ENCODE peak calls at places on chromosomes 5 and 9, in six cellular contexts. W, K, D, L, O and N are unnamed samples.

GRCh38 chr5:177132504-177133118 is 962 bp upstream of the NSD1 start:
- DNase-seq in W (no peak), K (no peak), D (peak), L (peak), O (no peak), N (no peak)

GRCh38 chr5:120767171-120767820 is 303.2 kb downstream of the PRR16 start:
- DNase-seq in W (no peak), K (no peak), D (no peak), L (no peak), O (no peak), N (no peak)

GRCh38 chr5:154850255-154851062 is at the start of gene FAXDC2:
- DNase-seq in W (no peak), K (peak), D (peak), L (peak), O (no peak), N (peak)

GRCh38 chr5:173454381-173454763 is 126.2 kb upstream of the STC2 start:
- DNase-seq in W (no peak), K (peak), D (no peak), L (no peak), O (no peak), N (no peak)

GRCh38 chr5:146048994-146049703 is 56.2 kb downstream of the PLAC8L1 start:
- DNase-seq in W (no peak), K (peak), D (peak), L (peak), O (peak), N (peak)

GRCh38 chr5:76264681-76265080 is 138.4 kb upstream of the IQGAP2 start:
- DNase-seq in W (no peak), K (no peak), D (no peak), L (no peak), O (no peak), N (no peak)

GRCh38 chr9:108297025-108297424 is 558.8 kb downstream of the ACTL7B start:
- DNase-seq in W (no peak), K (no peak), D (no peak), L (no peak), O (no peak), N (no peak)

GRCh38 chr5:126338516-126339153 is 84.6 kb upstream of the GRAMD2B start:
- DNase-seq in W (no peak), K (no peak), D (no peak), L (no peak), O (no peak), N (no peak)

GRCh38 chr5:91091471-91092234 is 291.5 kb downstream of the ARRDC3 start:
- DNase-seq in W (no peak), K (no peak), D (no peak), L (no peak), O (no peak), N (no peak)

GRCh38 chr9:37565661-37566618 is 10.2 kb downstream of the FBXO10 start:
- DNase-seq in W (peak), K (no peak), D (no peak), L (no peak), O (no peak), N (no peak)

GRCh38 chr5:98768160-98769005 is 5.1 kb upstream of the RGMB start:
- DNase-seq in W (no peak), K (peak), D (peak), L (peak), O (no peak), N (no peak)

GRCh38 chr9:121766081-121766683 is 114.7 kb downstream of the DAB2IP start:
- DNase-seq in W (no peak), K (no peak), D (no peak), L (no peak), O (no peak), N (no peak)

GRCh38 chr5:98527846-98528245 is 245.6 kb upstream of the RGMB start:
- DNase-seq in W (no peak), K (no peak), D (no peak), L (no peak), O (no peak), N (no peak)

GRCh38 chr5:180602481-180603075 is 11.3 kb upstream of the SCGB3A1 start:
- DNase-seq in W (no peak), K (no peak), D (no peak), L (peak), O (no peak), N (no peak)

GRCh38 chr9:4970970-4971641 is 14.0 kb upstream of the JAK2 start:
- DNase-seq in W (peak), K (no peak), D (no peak), L (no peak), O (no peak), N (no peak)

GRCh38 chr5:111892949-111893348 is 136.0 kb upstream of the NREP start:
- DNase-seq in W (no peak), K (no peak), D (no peak), L (peak), O (no peak), N (no peak)

GRCh38 chr5:132086277-132086794 is 12.7 kb downstream of the CSF2 start:
- DNase-seq in W (no peak), K (no peak), D (no peak), L (peak), O (no peak), N (no peak)

GRCh38 chr9:136328622-136329041 is 1.3 kb downstream of the GPSM1 start:
- DNase-seq in W (no peak), K (no peak), D (no peak), L (peak), O (no peak), N (no peak)

GRCh38 chr5:161544350-161544765 is 2.2 kb downstream of the GABRB2 start:
- DNase-seq in W (no peak), K (peak), D (peak), L (peak), O (peak), N (no peak)

GRCh38 chr9:132647806-132648205 is 22.0 kb downstream of the DDX31 start:
- DNase-seq in W (no peak), K (no peak), D (no peak), L (no peak), O (no peak), N (no peak)

GRCh38 chr5:78907255-78907886 is 77.7 kb downstream of the ARSB start:
- DNase-seq in W (peak), K (no peak), D (no peak), L (no peak), O (no peak), N (no peak)

GRCh38 chr5:95730730-95731570 is at the start of gene RHOBTB3:
- DNase-seq in W (no peak), K (peak), D (peak), L (peak), O (peak), N (peak)

GRCh38 chr9:111622626-111623025 is 8.5 kb upstream of the DNAJC25 start:
- DNase-seq in W (no peak), K (peak), D (no peak), L (no peak), O (no peak), N (no peak)

GRCh38 chr5:132057498-132058255 is 2.8 kb upstream of the IL3 start:
- DNase-seq in W (no peak), K (no peak), D (peak), L (peak), O (no peak), N (no peak)

GRCh38 chr5:140341591-140341990 is 4.8 kb downstream of the HBEGF start:
- DNase-seq in W (no peak), K (no peak), D (no peak), L (no peak), O (no peak), N (no peak)

DNA sequence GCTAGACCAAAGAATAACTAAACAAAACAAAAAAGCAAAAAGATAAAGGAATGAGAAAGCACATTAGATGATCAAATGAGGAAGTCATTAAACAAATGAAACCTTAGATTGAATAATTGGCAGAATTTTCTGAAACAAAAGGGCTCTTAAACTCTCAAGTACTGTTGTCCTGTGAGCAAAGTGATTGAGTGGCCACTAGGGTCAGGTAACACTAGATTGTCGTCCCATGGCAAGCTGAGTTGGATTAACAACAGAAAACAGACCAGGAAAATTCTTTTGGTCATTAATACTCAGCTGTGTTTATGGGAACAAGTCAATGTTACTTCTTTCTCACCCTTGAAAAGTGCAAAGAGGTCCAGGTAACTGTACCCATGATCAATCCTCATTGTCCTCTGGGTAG is 81.6 kb upstream of the MRPS30 start:
- DNase-seq in W (no peak), K (no peak), D (no peak), L (no peak), O (no peak), N (no peak)
- H3K4me3 ChIP-seq in W (no peak), K (no peak), D (no peak), L (no peak), O (no peak), N (no peak)

GRCh38 chr5:33936004-33936380 is 194 bp upstream of the RXFP3 start:
- DNase-seq in W (no peak), K (no peak), D (peak), L (peak), O (no peak), N (peak)
- TF ChIP-seq YY1 in W (no peak), K (no peak), D (no peak), L (no peak), O (no peak), N (no peak)

DNA sequence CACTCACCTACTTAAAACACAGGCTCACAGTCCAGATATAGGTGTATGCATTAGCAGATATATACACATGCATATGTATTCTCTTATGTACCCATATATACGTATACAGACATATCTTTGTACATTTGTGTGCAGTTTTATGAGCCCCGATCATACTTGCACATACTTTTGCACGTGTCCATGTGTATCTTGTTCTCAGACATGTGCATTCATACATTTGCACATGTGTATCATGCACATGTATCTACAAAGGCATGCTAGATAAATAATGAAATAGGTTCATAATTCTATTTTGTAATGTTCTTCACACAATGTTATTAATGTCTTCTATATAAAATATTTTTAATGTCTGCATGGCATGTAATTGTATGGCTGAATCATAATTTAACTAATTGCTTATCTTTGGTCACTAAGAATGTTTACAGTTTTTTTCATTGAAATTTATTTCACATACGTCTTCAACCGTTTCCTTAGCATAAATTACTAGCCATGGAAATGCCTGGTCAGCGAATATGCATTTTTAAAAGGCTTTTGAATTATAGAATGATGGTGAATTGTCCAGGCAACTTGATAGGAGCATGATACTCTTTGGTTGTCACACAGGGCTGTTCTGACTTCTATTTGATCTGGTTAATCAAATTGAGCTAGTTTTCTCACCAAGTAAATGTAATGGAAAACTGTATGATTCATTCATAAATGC is 2.6 kb downstream of the NDFIP1 start:
- DNase-seq in W (no peak), K (no peak), D (no peak), L (no peak), O (no peak), N (no peak)
- H3K4me3 ChIP-seq in W (no peak), K (no peak), D (no peak), L (peak), O (no peak), N (no peak)

GRCh38 chr9:91185193-91185886 is 176.4 kb downstream of the AUH start:
- DNase-seq in W (no peak), K (peak), D (peak), L (no peak), O (no peak), N (no peak)

GRCh38 chr9:91187311-91187964 is 174.3 kb downstream of the AUH start:
- DNase-seq in W (no peak), K (no peak), D (no peak), L (no peak), O (no peak), N (no peak)

GRCh38 chr9:91187965-91188344 is 173.8 kb downstream of the AUH start:
- DNase-seq in W (no peak), K (no peak), D (no peak), L (no peak), O (no peak), N (no peak)

GRCh38 chr9:91188719-91189590 is 172.8 kb downstream of the AUH start:
- DNase-seq in W (no peak), K (no peak), D (peak), L (no peak), O (no peak), N (no peak)

DNA sequence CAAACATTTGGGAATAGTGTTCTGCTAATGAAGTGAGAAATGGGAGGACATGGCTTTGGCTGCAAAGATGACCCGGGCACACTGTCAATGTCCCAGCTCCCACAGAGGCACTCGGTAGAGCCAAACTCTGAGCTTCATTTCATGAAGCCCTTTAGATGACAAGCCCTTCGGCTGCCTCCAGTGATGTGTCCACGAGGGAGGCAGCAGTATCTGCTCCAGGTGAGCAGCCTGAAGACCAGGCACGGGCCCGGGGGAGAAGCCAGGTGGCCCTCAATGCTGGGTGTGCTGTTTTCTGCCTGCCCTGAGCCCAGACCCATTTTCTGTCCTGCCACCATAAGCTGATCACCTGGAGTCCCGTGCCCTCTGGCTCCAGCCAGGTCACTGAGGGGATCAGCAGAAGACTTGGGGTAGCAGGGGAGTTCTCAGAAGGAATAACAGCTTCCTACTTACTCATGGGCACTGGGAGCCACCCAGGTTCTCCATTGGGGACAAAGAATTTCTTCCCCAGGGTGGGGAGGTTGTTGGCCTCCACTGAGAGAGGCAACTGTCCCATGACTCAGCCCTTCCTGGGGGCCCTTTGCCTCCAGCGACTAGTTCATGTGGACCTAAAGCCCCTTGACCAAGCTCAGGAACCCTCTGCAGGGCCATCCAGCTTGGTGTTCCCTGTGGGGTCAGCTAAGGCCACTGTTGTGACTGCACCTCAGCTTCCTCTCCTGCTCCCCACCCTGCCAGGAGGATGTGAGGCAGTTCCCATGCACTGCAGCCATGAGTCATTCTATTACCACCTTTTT is 175.2 kb downstream of the AUH start:
- DNase-seq in W (no peak), K (no peak), D (peak), L (no peak), O (no peak), N (no peak)
- TF ChIP-seq YY1 in W (no peak), K (no peak), D (no peak), L (no peak), O (no peak), N (no peak)

GRCh38 chr9:95091574-95091970 is 225.9 kb downstream of the FANCC start:
- DNase-seq in W (no peak), K (no peak), D (no peak), L (no peak), O (no peak), N (no peak)
- H3K4me3 ChIP-seq in W (no peak), K (no peak), D (no peak), L (no peak), O (no peak), N (no peak)

GRCh38 chr9:77014597-77015263 is 4.7 kb upstream of the FOXB2 start:
- DNase-seq in W (no peak), K (no peak), D (peak), L (no peak), O (no peak), N (no peak)

GRCh38 chr9:77010527-77010926 is 8.9 kb upstream of the FOXB2 start:
- DNase-seq in W (no peak), K (no peak), D (no peak), L (no peak), O (no peak), N (no peak)

GRCh38 chr9:77013932-77014596 is 5.4 kb upstream of the FOXB2 start:
- DNase-seq in W (no peak), K (no peak), D (peak), L (peak), O (no peak), N (no peak)

GRCh38 chr9:77013186-77013931 is 6.1 kb upstream of the FOXB2 start:
- DNase-seq in W (no peak), K (no peak), D (no peak), L (peak), O (no peak), N (no peak)

DNA sequence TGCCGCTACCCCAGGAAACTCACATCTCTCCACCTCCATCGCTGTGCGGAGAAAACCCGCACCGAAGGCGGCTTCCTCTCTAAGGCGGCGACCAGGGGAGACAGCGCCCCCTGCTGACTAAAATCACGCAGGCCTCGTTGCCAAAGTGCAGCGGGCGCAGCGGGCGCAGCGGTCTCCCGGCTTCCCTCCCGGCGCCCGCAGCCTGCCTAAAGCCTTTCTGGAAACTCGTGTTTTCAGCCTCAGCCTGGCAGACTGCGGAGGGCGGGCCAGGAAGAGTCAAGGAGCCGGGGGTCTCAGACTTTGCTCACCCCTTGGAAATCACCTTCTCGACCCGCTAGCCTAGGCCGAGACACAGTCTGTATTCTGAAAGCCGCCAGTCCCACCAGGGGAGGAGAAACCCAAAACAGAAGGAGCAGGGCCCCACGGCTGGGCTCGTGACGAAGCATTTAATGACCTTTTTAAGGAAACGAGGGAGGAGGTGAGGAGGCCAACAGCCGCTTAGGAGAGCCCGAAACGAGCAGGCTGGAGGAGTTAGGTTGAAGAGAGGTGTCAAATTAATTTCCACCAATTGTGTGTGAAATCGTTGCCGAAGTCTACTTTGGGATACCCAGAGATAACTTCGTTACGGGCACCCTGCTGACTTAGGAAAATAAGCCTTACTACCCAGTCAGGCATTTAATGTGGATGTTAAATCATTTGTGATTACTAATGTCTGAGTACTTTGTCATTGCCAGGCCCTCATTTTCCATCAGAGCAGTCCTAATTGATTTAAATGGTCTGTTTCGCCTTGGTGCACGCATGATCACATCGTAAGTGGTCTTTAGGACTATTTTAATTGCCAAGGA is 7.3 kb upstream of the FOXB2 start:
- DNase-seq in W (no peak), K (peak), D (peak), L (peak), O (peak), N (no peak)
- TF ChIP-seq YY1 in W (no peak), K (no peak), D (peak), L (no peak), O (no peak), N (no peak)

GRCh38 chr9:26176628-26177027 is 498.4 kb upstream of the TUSC1 start:
- DNase-seq in W (no peak), K (no peak), D (no peak), L (no peak), O (no peak), N (no peak)
- H3K4me3 ChIP-seq in W (no peak), K (no peak), D (no peak), L (no peak), O (no peak), N (no peak)

DNA sequence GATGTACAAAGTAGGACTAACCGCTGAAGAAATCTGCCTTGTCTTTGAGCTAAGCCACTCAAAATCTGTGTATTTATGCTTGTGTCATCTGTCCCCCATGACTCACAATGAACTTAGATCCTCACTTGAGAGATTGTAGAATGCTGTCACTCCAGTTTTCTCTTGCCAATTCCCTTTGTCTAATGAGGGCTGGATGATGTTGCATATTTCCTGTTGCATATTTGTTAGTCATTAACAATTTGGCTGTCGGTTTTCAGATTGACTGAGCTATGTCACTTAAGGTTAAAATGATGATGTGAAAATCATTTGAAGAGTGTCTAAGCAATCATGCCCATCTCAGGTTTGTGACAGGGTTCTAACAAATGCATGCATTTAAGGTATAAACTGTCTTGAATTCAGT is 481.7 kb downstream of the CDH10 start:
- DNase-seq in W (no peak), K (no peak), D (no peak), L (no peak), O (no peak), N (no peak)
- TF ChIP-seq YY1 in W (no peak), K (no peak), D (no peak), L (no peak), O (no peak), N (no peak)